ENCODE peak calls at places on chromosome 14, in four cellular contexts. T is NCI-H2171 treated with DMSO at 0.1 percent for 48 hours, R is fibroblast of lung, W is HCEC 1CT. S is an unnamed sample.

GRCh38 chr14:79278798-79279644 is 932.3 kb downstream of the DIO2 start:
- DNase-seq in R (peak), T (peak), W (peak), S (peak)

GRCh38 chr14:72546359-72547035 is 347.4 kb downstream of the DPF3 start:
- DNase-seq in W (no peak), T (peak), R (no peak), S (no peak)

GRCh38 chr14:62706217-62706616 is 339.0 kb downstream of the KCNH5 start:
- DNase-seq in T (no peak), W (no peak), R (peak), S (no peak)

GRCh38 chr14:81534510-81535074 is 939 bp upstream of the SEL1L start:
- DNase-seq in R (no peak), T (no peak), W (no peak), S (no peak)

GRCh38 chr14:64789696-64790095 is 85.5 kb downstream of the PLEKHG3 start:
- DNase-seq in W (no peak), R (no peak), T (no peak), S (no peak)

GRCh38 chr14:37062191-37062803 is 110.1 kb downstream of the SLC25A21 start:
- DNase-seq in W (no peak), T (no peak), R (no peak), S (no peak)

GRCh38 chr14:75871181-75871880 is 110.5 kb downstream of the TGFB3 start:
- DNase-seq in W (no peak), R (peak), T (no peak), S (no peak)

GRCh38 chr14:105503296-105503640 is 12.2 kb downstream of the TEDC1 start:
- DNase-seq in W (no peak), T (no peak), R (no peak), S (no peak)

GRCh38 chr14:78029471-78030372 is 140.5 kb upstream of the NRXN3 start:
- DNase-seq in W (no peak), R (no peak), T (peak), S (no peak)

GRCh38 chr14:95480109-95480886 is 36.2 kb downstream of the SYNE3 start:
- DNase-seq in T (no peak), R (no peak), W (peak), S (no peak)

GRCh38 chr14:74836251-74836957 is 39.5 kb downstream of the PROX2 start:
- DNase-seq in T (peak), W (no peak), R (peak), S (no peak)

GRCh38 chr14:67577909-67578749 is 21.9 kb downstream of the PIGH start:
- DNase-seq in R (no peak), T (peak), W (no peak), S (no peak)

GRCh38 chr14:104244221-104245011 is 106.0 kb downstream of the KIF26A start:
- DNase-seq in W (no peak), R (no peak), T (no peak), S (no peak)

GRCh38 chr14:69931960-69932359 is 52.7 kb downstream of the SMOC1 start:
- DNase-seq in R (no peak), W (no peak), T (no peak), S (no peak)

GRCh38 chr14:59208224-59208814 is 19.9 kb downstream of the DAAM1 start:
- DNase-seq in R (peak), W (peak), T (no peak), S (no peak)

GRCh38 chr14:37081220-37081619 is 91.2 kb downstream of the SLC25A21 start:
- DNase-seq in T (no peak), R (peak), W (peak), S (no peak)

GRCh38 chr14:21350539-21350938 is 33.3 kb downstream of the SUPT16H start:
- DNase-seq in R (no peak), T (no peak), W (no peak), S (no peak)

GRCh38 chr14:38618514-38618913 is 362.6 kb upstream of the CLEC14A start:
- DNase-seq in W (no peak), R (no peak), T (no peak), S (no peak)

GRCh38 chr14:91342243-91342760 is 75.3 kb downstream of the CCDC88C start:
- DNase-seq in R (no peak), T (no peak), W (no peak), S (no peak)

GRCh38 chr14:75928587-75929230 is 53.1 kb downstream of the TGFB3 start:
- DNase-seq in W (no peak), T (peak), R (no peak), S (peak)

GRCh38 chr14:94768521-94769412 is 1.1 kb downstream of the GSC start:
- DNase-seq in T (no peak), W (no peak), R (no peak), S (no peak)

GRCh38 chr14:22096511-22096890 is 422.9 kb upstream of the OR4E1 start:
- DNase-seq in R (no peak), W (no peak), T (no peak), S (no peak)